ENCODE peak calls at places on chromosomes 12 and 14, in nine cellular contexts. One of them, this sample, is unnamed.

GRCh38 chr12:48001426-48002178 is 2.7 kb downstream of the COL2A1 start:
- DNase-seq in WERI-Rb-1: peak
- DNase-seq in esophagus squamous epithelium: no peak
- DNase-seq in H4: no peak
- DNase-seq in skeletal muscle cell: no peak
- DNase-seq in lower lobe of right lung: no peak
- DNase-seq in mucosa of gallbladder: no peak
- DNase-seq in tibial artery: no peak
- DNase-seq in GM12865: no peak
- DNase-seq in this sample: no peak

GRCh38 chr14:29982993-29983392 is 55.3 kb upstream of the PRKD1 start:
- DNase-seq in WERI-Rb-1: no peak
- DNase-seq in esophagus squamous epithelium: no peak
- DNase-seq in H4: no peak
- DNase-seq in skeletal muscle cell: no peak
- DNase-seq in lower lobe of right lung: no peak
- DNase-seq in mucosa of gallbladder: no peak
- DNase-seq in tibial artery: no peak
- DNase-seq in GM12865: no peak
- DNase-seq in this sample: no peak

GRCh38 chr14:99554757-99555531 is 49.1 kb downstream of the CCDC85C start:
- DNase-seq in WERI-Rb-1: no peak
- DNase-seq in esophagus squamous epithelium: no peak
- DNase-seq in H4: no peak
- DNase-seq in skeletal muscle cell: no peak
- DNase-seq in lower lobe of right lung: no peak
- DNase-seq in mucosa of gallbladder: no peak
- DNase-seq in tibial artery: no peak
- DNase-seq in GM12865: no peak
- DNase-seq in this sample: no peak

GRCh38 chr12:89501793-89502192 is 22.8 kb downstream of the GALNT4 start:
- DNase-seq in WERI-Rb-1: no peak
- DNase-seq in esophagus squamous epithelium: no peak
- DNase-seq in H4: no peak
- DNase-seq in skeletal muscle cell: no peak
- DNase-seq in lower lobe of right lung: no peak
- DNase-seq in mucosa of gallbladder: no peak
- DNase-seq in tibial artery: no peak
- DNase-seq in GM12865: no peak
- DNase-seq in this sample: no peak

GRCh38 chr12:130041983-130042812 is 120.1 kb upstream of the FZD10 start:
- DNase-seq in WERI-Rb-1: peak
- DNase-seq in esophagus squamous epithelium: no peak
- DNase-seq in H4: no peak
- DNase-seq in skeletal muscle cell: no peak
- DNase-seq in lower lobe of right lung: peak
- DNase-seq in mucosa of gallbladder: peak
- DNase-seq in tibial artery: no peak
- DNase-seq in GM12865: no peak
- DNase-seq in this sample: no peak

GRCh38 chr12:3220382-3221321 is 143.5 kb downstream of the TSPAN9 start:
- DNase-seq in WERI-Rb-1: no peak
- DNase-seq in esophagus squamous epithelium: no peak
- DNase-seq in H4: no peak
- DNase-seq in skeletal muscle cell: no peak
- DNase-seq in lower lobe of right lung: no peak
- DNase-seq in mucosa of gallbladder: no peak
- DNase-seq in tibial artery: no peak
- DNase-seq in GM12865: no peak
- DNase-seq in this sample: no peak

GRCh38 chr12:75812341-75813018 is 219.1 kb downstream of the PHLDA1 start:
- DNase-seq in WERI-Rb-1: peak
- DNase-seq in esophagus squamous epithelium: no peak
- DNase-seq in H4: no peak
- DNase-seq in skeletal muscle cell: no peak
- DNase-seq in lower lobe of right lung: no peak
- DNase-seq in mucosa of gallbladder: no peak
- DNase-seq in tibial artery: no peak
- DNase-seq in GM12865: peak
- DNase-seq in this sample: no peak

GRCh38 chr14:45904313-45904712 is 651.3 kb upstream of the MIS18BP1 start:
- DNase-seq in WERI-Rb-1: no peak
- DNase-seq in esophagus squamous epithelium: no peak
- DNase-seq in H4: no peak
- DNase-seq in skeletal muscle cell: no peak
- DNase-seq in lower lobe of right lung: no peak
- DNase-seq in mucosa of gallbladder: no peak
- DNase-seq in tibial artery: no peak
- DNase-seq in GM12865: no peak
- DNase-seq in this sample: no peak

GRCh38 chr14:70189678-70190077 is 927 bp upstream of the SLC8A3 start:
- DNase-seq in WERI-Rb-1: no peak
- DNase-seq in esophagus squamous epithelium: no peak
- DNase-seq in H4: no peak
- DNase-seq in skeletal muscle cell: no peak
- DNase-seq in lower lobe of right lung: no peak
- DNase-seq in mucosa of gallbladder: no peak
- DNase-seq in tibial artery: no peak
- DNase-seq in GM12865: peak
- DNase-seq in this sample: no peak